ENCODE peak calls at places on chromosome 6, in four cellular contexts. N, I, P and L are unnamed samples.

GRCh38 chr6:157632821-157633220 is 190.2 kb upstream of the SNX9 start:
- DNase-seq in P (peak; percentile 89), N (no peak), I (no peak), L (peak; percentile 95)

GRCh38 chr6:44004625-44005506 is 122.4 kb downstream of the MRPL14 start:
- DNase-seq in P (peak; percentile 33), N (no peak), I (no peak), L (peak; percentile 35)

GRCh38 chr6:160239929-160240690 is 18.5 kb downstream of the SLC22A2 start:
- DNase-seq in P (no peak), N (no peak), I (no peak), L (no peak)

GRCh38 chr6:73790572-73790971 is 94.6 kb downstream of the CD109 start:
- DNase-seq in I (no peak), P (no peak), N (no peak), L (no peak)

GRCh38 chr6:127341471-127342202 is 1.8 kb downstream of the ECHDC1 start:
- DNase-seq in P (no peak), I (peak; percentile 8), N (no peak), L (no peak)

GRCh38 chr6:106461084-106461483 is 100.6 kb downstream of the CRYBG1 start:
- DNase-seq in N (no peak), P (no peak), I (no peak), L (no peak)

GRCh38 chr6:110137924-110138887 is 41.3 kb downstream of the WASF1 start:
- DNase-seq in I (no peak), N (no peak), P (no peak), L (no peak)

GRCh38 chr6:82017316-82017715 is 230.2 kb downstream of the IBTK start:
- DNase-seq in N (no peak), P (peak; percentile 75), I (no peak), L (peak; percentile 95)

GRCh38 chr6:11224252-11224965 is 8.1 kb downstream of the NEDD9 start:
- DNase-seq in I (no peak), N (peak; percentile 89), P (peak; percentile 74), L (peak; percentile 58)

GRCh38 chr6:138038148-138038870 is 68.9 kb downstream of the PERP start:
- DNase-seq in N (no peak), P (no peak), I (no peak), L (no peak)

GRCh38 chr6:89117285-89118108 is at the start of gene SRSF12:
- DNase-seq in I (peak; percentile 63), N (peak; percentile 50), P (peak; percentile 19), L (peak; percentile 69)

GRCh38 chr6:139753198-139753861 is 378.9 kb upstream of the CITED2 start:
- DNase-seq in P (peak; percentile 77), I (no peak), N (no peak), L (peak; percentile 58)

GRCh38 chr6:100780648-100781047 is 100.5 kb downstream of the ASCC3 start:
- DNase-seq in I (no peak), P (no peak), N (no peak), L (no peak)

GRCh38 chr6:116266803-116267202 is 12.9 kb downstream of the TSPYL1 start:
- DNase-seq in I (no peak), N (no peak), P (no peak), L (peak; percentile 76)

GRCh38 chr6:124670801-124671200 is 291.4 kb upstream of the RNF217 start:
- DNase-seq in N (no peak), I (no peak), P (no peak), L (no peak)

GRCh38 chr6:149423946-149424440 is 23.9 kb downstream of the SUMO4 start:
- DNase-seq in I (no peak), P (no peak), N (no peak), L (peak; percentile 12)

GRCh38 chr6:138287144-138287955 is 69.1 kb upstream of the PBOV1 start:
- DNase-seq in I (peak; percentile 66), N (peak; percentile 61), P (no peak), L (peak; percentile 52)